ENCODE peak calls at places on chromosomes 4 and X, in four cellular contexts. One of them, this sample, is unnamed.

GRCh38 chr4:80049402-80049801 is 23.6 kb downstream of the ANTXR2 start:
- DNase-seq in cardiac fibroblast: no peak
- DNase-seq in HFFc6: no peak
- DNase-seq in NCI-H748 treated with DMSO at 0.1 percent for 48 hours: peak
- DNase-seq in this sample: peak

GRCh38 chr4:174714393-174715211 is 114.4 kb downstream of the GLRA3 start:
- DNase-seq in cardiac fibroblast: peak
- DNase-seq in HFFc6: no peak
- DNase-seq in NCI-H748 treated with DMSO at 0.1 percent for 48 hours: peak
- DNase-seq in this sample: peak

GRCh38 chrX:130885996-130886395 is 17.0 kb downstream of the ENOX2 start:
- DNase-seq in cardiac fibroblast: no peak
- DNase-seq in HFFc6: no peak
- DNase-seq in NCI-H748 treated with DMSO at 0.1 percent for 48 hours: no peak
- DNase-seq in this sample: no peak

GRCh38 chr4:167021545-167022155 is 212.6 kb downstream of the SPOCK3 start:
- DNase-seq in cardiac fibroblast: peak
- DNase-seq in HFFc6: peak
- DNase-seq in NCI-H748 treated with DMSO at 0.1 percent for 48 hours: peak
- DNase-seq in this sample: peak

GRCh38 chr4:113837397-113837796 is 75.9 kb upstream of the CAMK2D start:
- DNase-seq in cardiac fibroblast: peak
- DNase-seq in HFFc6: peak
- DNase-seq in NCI-H748 treated with DMSO at 0.1 percent for 48 hours: no peak
- DNase-seq in this sample: no peak

GRCh38 chrX:102835504-102836146 is 101.4 kb upstream of the RAB40AL start:
- DNase-seq in cardiac fibroblast: peak
- DNase-seq in HFFc6: peak
- DNase-seq in NCI-H748 treated with DMSO at 0.1 percent for 48 hours: no peak
- DNase-seq in this sample: no peak

GRCh38 chr4:158786155-158786581 is 17.3 kb downstream of the FNIP2 start:
- DNase-seq in cardiac fibroblast: peak
- DNase-seq in HFFc6: no peak
- DNase-seq in NCI-H748 treated with DMSO at 0.1 percent for 48 hours: no peak
- DNase-seq in this sample: no peak

GRCh38 chr4:164753873-164754488 is at the start of gene SMIM31:
- DNase-seq in cardiac fibroblast: no peak
- DNase-seq in HFFc6: no peak
- DNase-seq in NCI-H748 treated with DMSO at 0.1 percent for 48 hours: no peak
- DNase-seq in this sample: no peak

GRCh38 chr4:90060039-90060438 is 67.2 kb upstream of the CCSER1 start:
- DNase-seq in cardiac fibroblast: no peak
- DNase-seq in HFFc6: no peak
- DNase-seq in NCI-H748 treated with DMSO at 0.1 percent for 48 hours: no peak
- DNase-seq in this sample: no peak

GRCh38 chr4:107278791-107279481 is 242.8 kb upstream of the DKK2 start:
- DNase-seq in cardiac fibroblast: no peak
- DNase-seq in HFFc6: peak
- DNase-seq in NCI-H748 treated with DMSO at 0.1 percent for 48 hours: no peak
- DNase-seq in this sample: no peak

GRCh38 chr4:118968006-118968405 is 79.4 kb downstream of the SYNPO2 start:
- DNase-seq in cardiac fibroblast: peak
- DNase-seq in HFFc6: peak
- DNase-seq in NCI-H748 treated with DMSO at 0.1 percent for 48 hours: no peak
- DNase-seq in this sample: no peak

This sample was measured in COR-L47.